ENCODE peak calls at places on chromosomes 1 and 21, in five cellular contexts. One of them, this sample, is unnamed.

GRCh38 chr1:93661829-93662474 is 19.7 kb downstream of the BCAR3 start:
- DNase-seq in heart left ventricle: no peak
- DNase-seq in breast epithelium: no peak
- DNase-seq in mammary epithelial cell: peak; percentile 38
- DNase-seq in choroid plexus epithelial cell: peak; percentile 88
- DNase-seq in this sample: peak; percentile 46

GRCh38 chr1:85705940-85706339 is 2.3 kb downstream of the ZNHIT6 start:
- DNase-seq in heart left ventricle: no peak
- DNase-seq in breast epithelium: no peak
- DNase-seq in mammary epithelial cell: no peak
- DNase-seq in choroid plexus epithelial cell: no peak
- DNase-seq in this sample: no peak

GRCh38 chr1:27887215-27888035 is 15.1 kb downstream of the THEMIS2 start:
- DNase-seq in heart left ventricle: no peak
- DNase-seq in breast epithelium: peak; percentile 17
- DNase-seq in mammary epithelial cell: no peak
- DNase-seq in choroid plexus epithelial cell: no peak
- DNase-seq in this sample: no peak

GRCh38 chr1:8061673-8062386 is 35.7 kb upstream of the ERRFI1 start:
- DNase-seq in heart left ventricle: no peak
- DNase-seq in breast epithelium: no peak
- DNase-seq in mammary epithelial cell: peak; percentile 46
- DNase-seq in choroid plexus epithelial cell: peak; percentile 51
- DNase-seq in this sample: no peak

GRCh38 chr1:242522304-242522945 is 2.1 kb downstream of the PLD5 start:
- DNase-seq in heart left ventricle: no peak
- DNase-seq in breast epithelium: no peak
- DNase-seq in mammary epithelial cell: peak; percentile 74
- DNase-seq in choroid plexus epithelial cell: no peak
- DNase-seq in this sample: peak; percentile 25

GRCh38 chr21:42112223-42112622 is 41.1 kb downstream of the UMODL1 start:
- DNase-seq in heart left ventricle: no peak
- DNase-seq in breast epithelium: no peak
- DNase-seq in mammary epithelial cell: no peak
- DNase-seq in choroid plexus epithelial cell: no peak
- DNase-seq in this sample: no peak

GRCh38 chr1:36750706-36751105 is 268.0 kb upstream of the CSF3R start:
- DNase-seq in heart left ventricle: no peak
- DNase-seq in breast epithelium: no peak
- DNase-seq in mammary epithelial cell: no peak
- DNase-seq in choroid plexus epithelial cell: no peak
- DNase-seq in this sample: no peak

GRCh38 chr1:38126970-38127369 is 80.4 kb upstream of the POU3F1 start:
- DNase-seq in heart left ventricle: no peak
- DNase-seq in breast epithelium: no peak
- DNase-seq in mammary epithelial cell: no peak
- DNase-seq in choroid plexus epithelial cell: no peak
- DNase-seq in this sample: no peak

GRCh38 chr1:229884765-229885164 is 182.3 kb upstream of the GALNT2 start:
- DNase-seq in heart left ventricle: no peak
- DNase-seq in breast epithelium: no peak
- DNase-seq in mammary epithelial cell: no peak
- DNase-seq in choroid plexus epithelial cell: no peak
- DNase-seq in this sample: no peak

GRCh38 chr1:205729945-205730610 is 19.9 kb downstream of the NUCKS1 start:
- DNase-seq in heart left ventricle: no peak
- DNase-seq in breast epithelium: no peak
- DNase-seq in mammary epithelial cell: no peak
- DNase-seq in choroid plexus epithelial cell: peak; percentile 47
- DNase-seq in this sample: no peak

GRCh38 chr21:18384771-18385170 is 18.8 kb downstream of the TMPRSS15 start:
- DNase-seq in heart left ventricle: no peak
- DNase-seq in breast epithelium: no peak
- DNase-seq in mammary epithelial cell: peak; percentile 0
- DNase-seq in choroid plexus epithelial cell: peak; percentile 60
- DNase-seq in this sample: peak; percentile 51
- TF ChIP-seq CTCF in heart left ventricle: peak; percentile 4
- TF ChIP-seq CTCF in breast epithelium: no peak
- TF ChIP-seq CTCF in mammary epithelial cell: peak; percentile 17
- TF ChIP-seq CTCF in choroid plexus epithelial cell: peak; percentile 64
- TF ChIP-seq CTCF in this sample: peak; percentile 43

GRCh38 chr1:246417813-246418564 is 89.1 kb downstream of the SMYD3 start:
- DNase-seq in heart left ventricle: no peak
- DNase-seq in breast epithelium: no peak
- DNase-seq in mammary epithelial cell: no peak
- DNase-seq in choroid plexus epithelial cell: no peak
- DNase-seq in this sample: no peak
- TF ChIP-seq CTCF in heart left ventricle: no peak
- TF ChIP-seq CTCF in breast epithelium: no peak
- TF ChIP-seq CTCF in mammary epithelial cell: no peak
- TF ChIP-seq CTCF in choroid plexus epithelial cell: peak; percentile 11
- TF ChIP-seq CTCF in this sample: no peak

GRCh38 chr1:150619576-150620509 is 9.6 kb downstream of the ENSA start:
- DNase-seq in heart left ventricle: no peak
- DNase-seq in breast epithelium: no peak
- DNase-seq in mammary epithelial cell: peak; percentile 78
- DNase-seq in choroid plexus epithelial cell: peak; percentile 80
- DNase-seq in this sample: peak; percentile 91
- TF ChIP-seq CTCF in heart left ventricle: no peak
- TF ChIP-seq CTCF in breast epithelium: no peak
- TF ChIP-seq CTCF in mammary epithelial cell: peak; percentile 56
- TF ChIP-seq CTCF in choroid plexus epithelial cell: peak; percentile 51
- TF ChIP-seq CTCF in this sample: peak; percentile 45

DNA sequence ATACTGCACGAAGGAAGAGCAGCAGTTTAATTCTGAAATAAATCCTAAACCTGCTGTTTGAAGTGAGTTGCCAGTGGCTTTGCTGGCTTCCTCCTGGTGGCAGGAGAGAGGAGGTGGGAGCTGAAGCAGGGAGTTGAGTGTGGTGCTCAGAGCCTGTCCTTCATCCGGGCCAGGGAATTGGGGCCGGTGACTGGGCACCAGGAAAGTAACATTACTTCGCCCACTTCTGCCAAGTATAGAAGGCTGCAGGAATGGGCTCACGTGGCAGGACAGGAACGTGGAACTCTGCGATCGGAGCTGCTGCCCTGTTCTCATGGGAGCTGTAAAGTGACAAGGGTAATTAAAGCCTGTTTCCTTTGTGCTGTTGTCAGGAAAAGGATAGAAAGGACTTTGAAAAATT is 8.7 kb downstream of the TOR3A start:
- DNase-seq in heart left ventricle: no peak
- DNase-seq in breast epithelium: no peak
- DNase-seq in mammary epithelial cell: no peak
- DNase-seq in choroid plexus epithelial cell: peak; percentile 23
- DNase-seq in this sample: no peak
- TF ChIP-seq CTCF in heart left ventricle: no peak
- TF ChIP-seq CTCF in breast epithelium: no peak
- TF ChIP-seq CTCF in mammary epithelial cell: no peak
- TF ChIP-seq CTCF in choroid plexus epithelial cell: peak; percentile 41
- TF ChIP-seq CTCF in this sample: no peak

GRCh38 chr1:91796390-91796654 is 89.6 kb downstream of the TGFBR3 start:
- DNase-seq in heart left ventricle: no peak
- DNase-seq in breast epithelium: no peak
- DNase-seq in mammary epithelial cell: no peak
- DNase-seq in choroid plexus epithelial cell: no peak
- DNase-seq in this sample: no peak
- TF ChIP-seq CTCF in heart left ventricle: no peak
- TF ChIP-seq CTCF in breast epithelium: no peak
- TF ChIP-seq CTCF in mammary epithelial cell: no peak
- TF ChIP-seq CTCF in choroid plexus epithelial cell: no peak
- TF ChIP-seq CTCF in this sample: no peak

DNA sequence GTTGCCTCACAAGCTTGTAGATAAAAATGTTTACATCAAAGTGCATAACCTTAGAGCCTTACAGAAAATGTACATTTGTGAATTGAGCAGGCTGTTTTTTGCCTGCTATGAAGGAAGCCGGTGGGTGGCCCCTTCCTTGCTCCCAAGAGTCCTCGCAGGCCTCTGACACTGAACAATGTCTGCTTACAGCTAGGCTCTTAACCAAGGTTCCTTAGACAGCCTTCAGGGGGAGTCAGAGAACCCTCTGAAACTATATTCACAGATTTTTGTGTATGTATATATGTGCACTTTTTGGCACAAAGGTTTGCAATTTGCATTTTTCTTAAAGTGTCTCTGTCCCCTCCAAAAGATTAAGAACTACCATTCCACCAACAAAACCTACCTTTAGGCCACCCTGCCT is 282.6 kb downstream of the BARHL2 start:
- DNase-seq in heart left ventricle: no peak
- DNase-seq in breast epithelium: no peak
- DNase-seq in mammary epithelial cell: no peak
- DNase-seq in choroid plexus epithelial cell: peak; percentile 21
- DNase-seq in this sample: peak; percentile 14
- TF ChIP-seq CTCF in heart left ventricle: no peak
- TF ChIP-seq CTCF in breast epithelium: no peak
- TF ChIP-seq CTCF in mammary epithelial cell: peak; percentile 37
- TF ChIP-seq CTCF in choroid plexus epithelial cell: peak; percentile 46
- TF ChIP-seq CTCF in this sample: no peak

DNA sequence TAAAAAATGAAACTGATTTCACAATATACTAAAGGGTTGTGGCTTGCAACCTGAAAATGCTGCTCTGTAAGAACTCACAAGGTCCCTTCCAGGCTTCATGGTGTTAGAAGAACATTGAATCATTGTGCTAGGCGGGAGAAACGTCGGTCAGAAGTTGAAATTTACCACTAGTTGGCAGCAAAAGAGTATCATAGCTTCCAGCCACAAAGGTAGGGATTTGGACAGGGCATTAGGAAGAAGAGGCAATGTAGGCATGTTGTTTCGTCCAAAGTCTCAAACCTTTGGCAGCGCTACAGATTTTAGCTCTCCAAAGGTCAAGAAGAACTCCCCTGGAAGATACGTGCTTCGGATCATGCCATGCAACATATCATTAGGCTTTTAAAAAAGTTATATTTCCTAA is 62.5 kb upstream of the ZP4 start:
- DNase-seq in heart left ventricle: no peak
- DNase-seq in breast epithelium: no peak
- DNase-seq in mammary epithelial cell: peak; percentile 43
- DNase-seq in choroid plexus epithelial cell: no peak
- DNase-seq in this sample: peak; percentile 58
- TF ChIP-seq CTCF in heart left ventricle: no peak
- TF ChIP-seq CTCF in breast epithelium: no peak
- TF ChIP-seq CTCF in mammary epithelial cell: peak; percentile 81
- TF ChIP-seq CTCF in choroid plexus epithelial cell: no peak
- TF ChIP-seq CTCF in this sample: peak; percentile 27